ENCODE peak calls at places on chromosomes 3 and 15, in five cellular contexts. I, U, M, Q and C are unnamed samples.

GRCh38 chr15:31458591-31458990 is 132.0 kb downstream of the KLF13 start:
- DNase-seq in I (no peak), U (peak), M (no peak), Q (no peak), C (no peak)

GRCh38 chr3:62367735-62368704 is 5.3 kb downstream of the FEZF2 start:
- DNase-seq in Q (no peak), I (no peak), M (no peak), U (no peak), C (no peak)

GRCh38 chr15:89400121-89400996 is 65.7 kb upstream of the POLG start:
- DNase-seq in I (no peak), Q (no peak), M (no peak), U (no peak), C (no peak)

GRCh38 chr3:18076301-18076700 is 333.9 kb upstream of the TBC1D5 start:
- DNase-seq in M (no peak), Q (no peak), U (no peak), I (no peak), C (no peak)

GRCh38 chr3:16378415-16378814 is 113.4 kb downstream of the OXNAD1 start:
- DNase-seq in M (no peak), I (no peak), U (no peak), Q (no peak), C (no peak)

GRCh38 chr3:37054370-37054769 is 61.1 kb downstream of the MLH1 start:
- DNase-seq in I (no peak), Q (no peak), U (no peak), M (no peak), C (no peak)

GRCh38 chr3:127680790-127681189 is 8.0 kb downstream of the ABTB1 start:
- DNase-seq in U (peak), I (no peak), M (peak), Q (peak), C (peak)

GRCh38 chr3:161042023-161042501 is 63.1 kb downstream of the B3GALNT1 start:
- DNase-seq in I (no peak), Q (no peak), M (no peak), U (no peak), C (no peak)

GRCh38 chr15:72155021-72155621 is 36.9 kb downstream of the SENP8 start:
- DNase-seq in Q (no peak), I (peak), M (peak), U (peak), C (no peak)

GRCh38 chr3:557972-558371 is 361.4 kb downstream of the CHL1 start:
- DNase-seq in Q (no peak), U (no peak), M (no peak), I (no peak), C (no peak)

GRCh38 chr3:11513817-11514135 is 129.9 kb downstream of the VGLL4 start:
- DNase-seq in I (no peak), U (no peak), Q (no peak), M (no peak), C (no peak)

GRCh38 chr15:82979726-82980125 is 6.3 kb upstream of the RAMAC start:
- DNase-seq in U (no peak), M (no peak), I (no peak), Q (no peak), C (no peak)

GRCh38 chr3:14133876-14134275 is 9.0 kb downstream of the TMEM43 start:
- DNase-seq in I (no peak), U (no peak), M (no peak), Q (no peak), C (no peak)

GRCh38 chr3:55147856-55148720 is 220.2 kb upstream of the LRTM1 start:
- DNase-seq in Q (no peak), M (no peak), I (no peak), U (no peak), C (no peak)

GRCh38 chr3:20240154-20240883 is 54.3 kb upstream of the SGO1 start:
- DNase-seq in Q (no peak), U (no peak), I (no peak), M (no peak), C (no peak)

GRCh38 chr15:99414755-99415731 is 150.7 kb upstream of the MEF2A start:
- DNase-seq in I (no peak), M (no peak), Q (no peak), U (peak), C (peak)

GRCh38 chr3:54020436-54020835 is 101.9 kb upstream of the CACNA2D3 start:
- DNase-seq in U (no peak), M (no peak), Q (no peak), I (no peak), C (no peak)

GRCh38 chr3:98680723-98681122 is 82.4 kb upstream of the ST3GAL6 start:
- DNase-seq in I (no peak), U (no peak), Q (no peak), M (no peak), C (no peak)

GRCh38 chr3:195366200-195366910 is 76.5 kb downstream of the ACAP2 start:
- DNase-seq in M (no peak), I (no peak), U (no peak), Q (no peak), C (no peak)

GRCh38 chr3:72214065-72215048 is 429.4 kb upstream of the PROK2 start:
- DNase-seq in U (no peak), M (no peak), I (no peak), Q (no peak), C (no peak)

GRCh38 chr3:42205800-42206514 is 60.0 kb downstream of the CCK start:
- DNase-seq in U (no peak), M (no peak), Q (no peak), I (no peak), C (no peak)

GRCh38 chr3:186986811-186987210 is 56.5 kb downstream of the ST6GAL1 start:
- DNase-seq in Q (no peak), M (no peak), U (no peak), I (no peak), C (no peak)

GRCh38 chr15:56971571-56971970 is 53.1 kb downstream of the TCF12 start:
- DNase-seq in I (no peak), Q (no peak), M (no peak), U (no peak), C (no peak)

GRCh38 chr15:56968256-56968655 is 49.8 kb downstream of the TCF12 start:
- DNase-seq in I (no peak), U (no peak), Q (no peak), M (no peak), C (no peak)

GRCh38 chr15:56967336-56967735 is 48.9 kb downstream of the TCF12 start:
- DNase-seq in U (no peak), M (no peak), I (peak), Q (no peak), C (no peak)

GRCh38 chr15:56968821-56969220 is 50.4 kb downstream of the TCF12 start:
- DNase-seq in M (no peak), U (no peak), I (peak), Q (no peak), C (no peak)

DNA sequence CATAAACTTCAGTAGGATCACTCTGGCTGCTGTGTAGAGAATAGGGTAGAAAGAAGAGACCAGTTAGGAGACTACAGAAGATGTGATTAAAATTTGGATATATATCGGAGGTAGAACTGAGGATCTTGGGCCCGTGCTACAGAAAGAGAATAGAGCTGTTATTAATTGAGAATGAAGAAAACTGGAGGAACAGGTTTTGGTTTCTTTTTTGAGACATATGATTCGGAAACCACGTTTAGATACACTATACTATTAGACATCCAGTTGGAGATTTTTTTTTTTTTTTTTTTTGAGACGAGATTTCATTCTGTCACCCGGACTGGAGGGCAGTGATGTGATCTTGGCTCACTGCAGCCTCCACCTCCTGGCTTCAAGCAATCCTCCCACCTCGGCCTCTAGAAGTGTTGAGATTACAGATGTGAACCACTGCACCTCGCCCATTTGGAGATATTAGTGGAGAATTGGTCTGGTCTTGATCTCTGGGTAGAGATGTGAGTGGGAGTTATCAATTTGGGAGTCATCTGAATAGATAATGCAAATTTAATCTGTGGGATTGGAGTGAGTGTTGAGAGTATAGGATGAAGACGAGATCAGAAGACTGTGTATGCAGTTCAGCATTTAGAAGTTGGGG is 50.9 kb downstream of the TCF12 start:
- DNase-seq in I (no peak), Q (no peak), U (no peak), M (no peak), C (no peak)
- H3K4me3 ChIP-seq in I (no peak), Q (no peak), U (no peak), M (no peak), C (no peak)

DNA sequence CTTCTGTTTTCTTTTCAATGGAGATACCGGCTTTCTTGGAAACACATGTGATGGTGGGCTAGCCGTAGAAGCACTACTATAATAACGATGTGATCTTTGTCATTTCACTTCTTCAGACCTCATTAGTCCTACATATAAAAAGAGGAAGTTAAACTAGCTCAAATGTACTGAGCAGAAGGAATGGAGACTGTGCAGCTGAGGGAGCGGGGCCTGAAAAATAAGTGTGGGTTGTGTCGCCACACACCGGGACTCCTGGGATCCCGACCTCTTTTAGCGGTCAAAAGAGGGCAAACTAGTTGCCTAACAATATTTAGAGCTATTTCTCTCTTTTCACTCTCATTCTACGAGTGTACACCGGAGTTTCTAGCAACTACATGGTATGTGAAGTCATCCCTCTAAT is 990 bp upstream of the RNF7 start:
- DNase-seq in M (no peak), U (no peak), I (no peak), Q (no peak), C (no peak)
- H3K27ac ChIP-seq in M (peak), U (no peak), I (no peak), Q (no peak), C (no peak)

GRCh38 chr3:25962255-25962654 is 172.4 kb downstream of the OXSM start:
- DNase-seq in U (no peak), Q (no peak), M (no peak), I (peak), C (no peak)
- TF ChIP-seq CTCF in U (no peak), Q (no peak), M (no peak), I (peak), C (no peak)

GRCh38 chr3:152301745-152302181 is 33.0 kb downstream of the MBNL1 start:
- DNase-seq in M (no peak), U (no peak), I (no peak), Q (no peak), C (no peak)
- H3K4me3 ChIP-seq in M (peak), U (peak), I (no peak), Q (peak), C (peak)